ENCODE peak calls at places on chromosome 14, in nine cellular contexts. D is foreskin fibroblast; Z is CD4-positive, CD25-positive, alpha-beta regulatory T cell; Q is cardiac muscle cell; T is kidney; S is heart right ventricle; L is IMR-90; J is left ventricle myocardium inferior; C is brain microvascular endothelial cell. H is an unnamed sample.

GRCh38 chr14:90540437-90540836 is 143.6 kb downstream of the CALM1 start:
- DNase-seq in D (no peak), Z (no peak), Q (no peak), T (peak; percentile 8), S (no peak), L (peak; percentile 10), J (no peak), C (no peak), H (no peak)

GRCh38 chr14:96164861-96165490 is 39.7 kb upstream of the BDKRB2 start:
- DNase-seq in D (peak; percentile 37), Z (no peak), Q (no peak), T (no peak), S (no peak), L (peak; percentile 58), J (no peak), C (no peak), H (no peak)

GRCh38 chr14:77375973-77376372 is 921 bp downstream of the TMED8 start:
- DNase-seq in D (peak; percentile 9), Z (no peak), Q (peak; percentile 3), T (no peak), S (no peak), L (no peak), J (no peak), C (no peak), H (no peak)

GRCh38 chr14:84225243-84225642 is 1304.7 kb upstream of the FLRT2 start:
- DNase-seq in D (peak; percentile 59), Z (no peak), Q (peak; percentile 79), T (no peak), S (peak; percentile 39), L (no peak), J (peak; percentile 63), C (no peak), H (no peak)

GRCh38 chr14:75306917-75307699 is 28.5 kb downstream of the FOS start:
- DNase-seq in D (peak; percentile 22), Z (no peak), Q (no peak), T (no peak), S (no peak), L (peak; percentile 19), J (no peak), C (no peak), H (peak; percentile 44)

GRCh38 chr14:36129181-36129580 is 47.3 kb downstream of the PTCSC3 start:
- DNase-seq in D (no peak), Z (no peak), Q (no peak), T (no peak), S (no peak), L (no peak), J (no peak), C (no peak), H (no peak)

GRCh38 chr14:64762044-64763034 is 58.1 kb downstream of the PLEKHG3 start:
- DNase-seq in D (peak; percentile 86), Z (no peak), Q (peak; percentile 97), T (peak; percentile 94), S (peak; percentile 85), L (peak; percentile 96), J (peak; percentile 82), C (peak; percentile 87), H (peak; percentile 41)

GRCh38 chr14:21069388-21070082 is 569 bp upstream of the ARHGEF40 start:
- DNase-seq in D (peak; percentile 58), Z (no peak), Q (peak; percentile 71), T (peak; percentile 73), S (peak; percentile 45), L (peak; percentile 29), J (peak; percentile 61), C (no peak), H (no peak)

GRCh38 chr14:85483037-85483436 is 46.9 kb upstream of the FLRT2 start:
- DNase-seq in D (no peak), Z (no peak), Q (peak; percentile 69), T (no peak), S (no peak), L (no peak), J (no peak), C (no peak), H (no peak)

GRCh38 chr14:74713395-74713735 is 421 bp downstream of the FCF1 start:
- DNase-seq in D (no peak), Z (no peak), Q (no peak), T (no peak), S (no peak), L (no peak), J (no peak), C (no peak), H (no peak)

GRCh38 chr14:61153914-61154545 is 127.1 kb downstream of the TMEM30B start:
- DNase-seq in D (no peak), Z (no peak), Q (no peak), T (no peak), S (no peak), L (no peak), J (no peak), C (no peak), H (no peak)

GRCh38 chr14:27366596-27366995 is 768.8 kb upstream of the NOVA1 start:
- DNase-seq in D (no peak), Z (no peak), Q (no peak), T (no peak), S (no peak), L (no peak), J (no peak), C (no peak), H (no peak)

GRCh38 chr14:94395306-94395899 is 7.0 kb upstream of the SERPINA1 start:
- DNase-seq in D (no peak), Z (no peak), Q (peak; percentile 59), T (no peak), S (no peak), L (no peak), J (no peak), C (no peak), H (no peak)

GRCh38 chr14:94392510-94392935 is 4.1 kb upstream of the SERPINA1 start:
- DNase-seq in D (no peak), Z (no peak), Q (peak; percentile 94), T (no peak), S (no peak), L (peak; percentile 65), J (no peak), C (peak; percentile 31), H (peak; percentile 85)

GRCh38 chr14:94393474-94393873 is 5.1 kb upstream of the SERPINA1 start:
- DNase-seq in D (no peak), Z (no peak), Q (no peak), T (no peak), S (no peak), L (no peak), J (no peak), C (no peak), H (no peak)

GRCh38 chr14:94394594-94395305 is 6.3 kb upstream of the SERPINA1 start:
- DNase-seq in D (peak; percentile 50), Z (no peak), Q (peak; percentile 95), T (no peak), S (peak; percentile 21), L (peak; percentile 58), J (peak; percentile 38), C (peak; percentile 14), H (no peak)

GRCh38 chr14:94394025-94394493 is 5.7 kb upstream of the SERPINA1 start:
- DNase-seq in D (no peak), Z (no peak), Q (no peak), T (no peak), S (no peak), L (no peak), J (no peak), C (no peak), H (no peak)
- H3K4me3 ChIP-seq in D (no peak overlapping the region), Z (no peak overlapping the region), Q (no peak overlapping the region), T (no peak overlapping the region), S (no peak overlapping the region), L (no peak overlapping the region), J (no peak overlapping the region), C (no peak overlapping the region), H (no peak overlapping the region)

GRCh38 chr14:44966601-44967336 is 4.8 kb downstream of the TOGARAM1 start:
- DNase-seq in D (peak; percentile 17), Z (no peak), Q (peak; percentile 11), T (no peak), S (no peak), L (no peak), J (no peak), C (no peak), H (no peak)
- H3K4me3 ChIP-seq in D (peak overlapping the region; percentile 70), Z (peak overlapping the region; percentile 61), Q (peak overlapping the region; percentile 87), T (peak overlapping the region; percentile 55), S (peak overlapping the region; percentile 18), L (peak overlapping the region; percentile 18), J (peak overlapping the region; percentile 94), C (peak overlapping the region; percentile 28), H (no peak overlapping the region)

DNA sequence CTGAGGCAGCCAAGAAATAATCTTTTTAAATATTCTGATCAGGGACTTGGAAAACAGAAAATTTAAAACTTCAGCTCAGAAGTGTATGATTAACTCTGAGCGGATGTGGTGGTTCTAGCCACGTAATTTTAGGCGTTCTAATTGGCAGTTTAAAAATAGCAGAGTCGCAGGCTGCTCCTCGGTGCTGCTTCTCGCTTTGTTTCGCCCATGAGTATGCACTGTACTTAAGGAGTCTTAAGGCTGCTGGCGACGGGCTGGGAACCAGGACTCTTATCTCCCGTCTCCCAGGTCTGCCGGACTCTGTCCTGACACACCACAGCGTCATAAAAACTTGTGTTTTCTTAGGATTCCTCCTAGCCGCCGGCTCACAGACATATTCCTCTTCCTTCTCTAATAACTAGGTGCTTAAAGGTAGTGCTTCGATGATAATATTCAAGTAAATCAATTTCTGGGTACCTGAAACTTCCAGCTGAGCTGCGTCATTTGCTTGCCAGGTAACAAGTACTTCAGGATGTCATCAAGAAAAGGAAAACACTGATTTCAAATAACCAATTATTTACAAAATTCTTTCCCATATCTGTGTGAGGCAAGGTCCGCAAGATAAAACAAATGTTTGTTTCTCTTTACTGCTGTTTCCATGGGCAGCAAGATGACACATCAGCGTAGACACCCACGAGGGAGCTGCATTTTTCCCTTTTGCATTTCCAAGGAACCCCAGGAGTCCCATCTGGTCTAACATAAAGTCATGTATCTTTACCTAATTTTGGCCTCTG is 113.2 kb upstream of the PELI2 start:
- DNase-seq in D (peak; percentile 56), Z (no peak), Q (peak; percentile 90), T (no peak), S (no peak), L (peak; percentile 77), J (no peak), C (peak; percentile 89), H (peak; percentile 44)
- H3K4me3 ChIP-seq in D (peak overlapping the region; percentile 21), Z (peak overlapping the region; percentile 4), Q (no peak overlapping the region), T (peak overlapping the region; percentile 30), S (no peak overlapping the region), L (peak overlapping the region; percentile 24), J (peak overlapping the region; percentile 44), C (peak overlapping the region; percentile 15), H (no peak overlapping the region)

GRCh38 chr14:24137529-24138395 is 1.8 kb downstream of the PSME1 start:
- DNase-seq in D (no peak), Z (no peak), Q (no peak), T (no peak), S (no peak), L (no peak), J (no peak), C (no peak), H (no peak)
- H3K4me3 ChIP-seq in D (peak overlapping the region; percentile 80), Z (no peak overlapping the region), Q (no peak overlapping the region), T (no peak overlapping the region), S (no peak overlapping the region), L (no peak overlapping the region), J (no peak overlapping the region), C (no peak overlapping the region), H (no peak overlapping the region)

DNA sequence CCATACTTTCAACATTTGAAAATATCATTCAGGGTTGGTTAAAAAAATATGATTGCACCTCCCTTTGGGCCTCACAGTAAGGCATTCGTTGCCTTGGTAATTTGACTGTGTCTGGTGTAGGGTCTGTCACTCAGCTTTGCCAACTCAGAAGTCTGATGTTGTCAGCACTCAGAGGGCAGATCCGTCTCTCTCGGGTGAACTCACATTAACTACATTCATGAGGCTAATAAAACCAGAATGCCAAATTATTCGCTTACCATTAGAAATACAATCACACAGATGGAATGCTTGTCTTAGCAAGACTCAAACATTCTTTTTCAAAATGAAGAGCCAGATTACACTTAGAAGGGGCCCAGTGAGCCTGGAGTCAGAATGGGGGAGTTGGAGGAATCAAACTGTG is 53.0 kb downstream of the NPAS3 start:
- DNase-seq in D (no peak), Z (no peak), Q (no peak), T (no peak), S (no peak), L (no peak), J (no peak), C (no peak), H (no peak)
- H3K4me3 ChIP-seq in D (no peak overlapping the region), Z (no peak overlapping the region), Q (no peak overlapping the region), T (no peak overlapping the region), S (no peak overlapping the region), L (no peak overlapping the region), J (no peak overlapping the region), C (no peak overlapping the region), H (no peak overlapping the region)

H was measured in Jurkat, Clone E6-1.